ENCODE peak calls at places on chromosome 12, in four cellular contexts. H is HCT116, P is K562, O is GM12878. M is an unnamed sample. For H3K9me3, the result is how much of the 10 kb centered on the place peaks cover.

GRCh38 chr12:72448089-72448488 is 175.9 kb downstream of the TRHDE start:
- DNase-seq in H (no peak), P (no peak), O (no peak), M (no peak)

GRCh38 chr12:4223273-4223855 is 50.2 kb upstream of the CCND2 start:
- DNase-seq in H (no peak), P (no peak), O (no peak), M (no peak)

GRCh38 chr12:50249464-50250229 is 33.7 kb downstream of the LIMA1 start:
- DNase-seq in H (no peak), P (no peak), O (no peak), M (no peak)

GRCh38 chr12:612293-612692 is 51.0 kb downstream of the NINJ2 start:
- DNase-seq in H (no peak), P (no peak), O (no peak), M (no peak)

GRCh38 chr12:121537814-121538698 is 42.8 kb downstream of the KDM2B start:
- DNase-seq in H (no peak), P (no peak), O (no peak), M (peak)

GRCh38 chr12:45989277-45989856 is 1.0 kb downstream of the SCAF11 start:
- DNase-seq in H (peak), P (no peak), O (no peak), M (peak)

GRCh38 chr12:47812797-47813490 is 6.8 kb downstream of the HDAC7 start:
- DNase-seq in H (no peak), P (peak), O (peak), M (peak)

GRCh38 chr12:64616221-64616620 is 5.9 kb downstream of the RASSF3 start:
- DNase-seq in H (no peak), P (no peak), O (no peak), M (no peak)

GRCh38 chr12:121452356-121453021 is 52.6 kb downstream of the RNF34 start:
- DNase-seq in H (no peak), P (no peak), O (no peak), M (no peak)

GRCh38 chr12:103269962-103270361 is 225.8 kb downstream of the C12orf42 start:
- DNase-seq in H (no peak), P (no peak), O (no peak), M (no peak)

GRCh38 chr12:117501470-117501869 is 140.0 kb upstream of the NOS1 start:
- DNase-seq in H (no peak), P (no peak), O (no peak), M (no peak)

GRCh38 chr12:93427779-93428564 is 13.8 kb downstream of the UBE2N start:
- DNase-seq in H (no peak), P (no peak), O (no peak), M (no peak)

GRCh38 chr12:42729532-42729895 is 140.0 kb upstream of the PRICKLE1 start:
- DNase-seq in H (no peak), P (no peak), O (no peak), M (no peak)

GRCh38 chr12:49703647-49704137 is 3.5 kb downstream of the FMNL3 start:
- DNase-seq in H (no peak), P (no peak), O (peak), M (no peak)

GRCh38 chr12:90280033-90280432 is 571.4 kb upstream of the ATP2B1 start:
- DNase-seq in H (no peak), P (no peak), O (no peak), M (no peak)

DNA sequence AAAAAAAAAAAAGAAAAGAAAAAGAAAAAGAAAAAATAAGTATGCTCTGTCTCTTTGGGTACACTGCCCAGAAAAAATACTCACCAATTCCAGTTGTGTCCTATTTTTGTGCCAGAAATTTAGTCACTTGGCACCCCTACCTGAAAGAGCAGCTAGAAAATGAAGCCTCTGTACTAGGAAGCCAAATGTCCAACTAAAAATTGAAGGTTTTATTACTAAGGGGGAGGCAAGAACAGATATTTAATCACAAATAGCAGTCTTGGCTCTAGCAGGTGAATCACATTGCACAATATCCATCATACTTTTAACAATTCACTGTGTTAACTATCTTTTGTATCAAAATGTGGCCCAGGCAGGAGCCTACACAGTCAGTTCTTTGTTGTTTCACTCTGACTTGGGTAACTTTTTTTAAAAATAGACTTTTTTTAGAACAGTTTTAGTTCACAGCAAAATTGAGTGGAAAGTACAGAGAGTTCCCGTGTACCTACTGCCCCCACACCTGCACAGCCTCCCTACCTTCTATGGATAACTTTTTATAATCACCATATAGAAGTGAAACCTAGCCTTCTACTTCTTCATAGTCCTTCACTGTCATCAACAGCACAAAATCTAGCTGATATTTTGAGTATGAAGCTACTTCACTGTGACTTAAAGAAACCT is 87.1 kb upstream of the ATF7IP start:
- DNase-seq in H (no peak), P (no peak), O (no peak), M (peak)
- H2AFZ ChIP-seq in H (no peak), P (no peak), O (peak), M (no peak)

GRCh38 chr12:76719171-76719631 is 44.7 kb upstream of the ZDHHC17 start:
- DNase-seq in H (no peak), P (no peak), O (no peak), M (no peak)
- H3K4me2 ChIP-seq in H (no peak), P (no peak), O (no peak), M (no peak)

DNA sequence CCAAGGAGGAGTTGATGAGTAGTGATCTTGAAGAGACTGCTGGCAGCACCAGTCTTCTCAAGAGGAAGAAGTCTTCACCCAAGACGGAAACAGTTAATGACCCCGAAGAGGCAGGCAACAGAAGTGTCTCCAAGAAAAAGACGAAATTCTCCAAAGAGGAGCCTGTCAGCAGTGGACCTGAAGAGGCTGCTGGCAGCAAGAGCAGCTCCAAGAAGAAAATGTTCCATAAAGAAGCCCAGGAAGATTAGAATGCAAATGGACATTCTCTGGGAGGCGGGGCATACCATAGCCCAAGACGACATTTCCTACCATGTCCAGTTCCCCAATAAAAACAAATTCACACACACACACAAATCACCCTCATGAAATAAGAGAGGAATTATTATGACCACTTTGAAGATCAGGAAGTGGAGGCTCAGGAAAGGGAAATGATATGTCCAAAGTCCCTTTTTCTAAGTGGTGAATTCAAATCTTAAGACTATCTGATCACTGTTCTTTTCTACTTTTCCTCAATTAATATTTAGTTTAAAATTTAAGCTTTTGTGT is 131.8 kb downstream of the PAWR start:
- DNase-seq in H (no peak), P (no peak), O (no peak), M (no peak)
- H3K9me3 ChIP-seq in H (under half), P (under half), O (under half), M (under half)

DNA sequence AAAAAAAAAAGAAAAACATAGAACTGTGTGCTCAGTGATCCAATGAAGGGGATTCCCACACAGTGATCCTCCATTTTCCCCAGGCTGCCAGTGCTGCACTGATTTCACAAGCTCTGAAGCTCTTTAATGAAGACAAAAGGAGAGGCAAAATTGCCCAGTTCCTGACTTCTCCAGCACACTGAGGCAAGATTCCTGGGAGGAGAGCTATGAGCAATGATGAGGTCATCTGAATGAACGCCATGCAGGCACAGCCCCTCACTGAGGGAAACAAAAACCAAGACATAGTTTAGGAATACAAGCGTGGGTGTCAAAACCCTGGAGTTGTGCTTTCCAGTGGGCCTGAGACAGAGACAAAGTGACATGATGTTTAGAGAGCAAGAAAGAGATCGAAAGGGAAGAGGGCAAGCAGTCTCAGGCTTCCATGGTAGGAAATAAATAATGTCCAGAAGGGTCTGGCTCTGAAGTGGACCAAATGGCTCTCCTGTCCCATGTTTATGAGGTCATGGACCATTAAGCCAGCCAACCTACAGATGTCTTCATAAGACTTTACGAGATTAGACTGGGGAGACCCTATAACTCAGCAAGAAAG is 40.9 kb upstream of the SMUG1 start:
- DNase-seq in H (peak), P (no peak), O (no peak), M (no peak)
- H2AFZ ChIP-seq in H (no peak), P (no peak), O (peak), M (no peak)

GRCh38 chr12:124797321-124797720 is 66.3 kb downstream of the SCARB1 start:
- DNase-seq in H (no peak), P (no peak), O (no peak), M (no peak)
- H3K4me2 ChIP-seq in H (no peak), P (no peak), O (no peak), M (no peak)

GRCh38 chr12:31984806-31985591 is 25.8 kb downstream of the RESF1 start:
- DNase-seq in H (no peak), P (no peak), O (no peak), M (no peak)
- H3K9me3 ChIP-seq in H (under half), P (half or more), O (half or more), M (under half)

GRCh38 chr12:52945389-52946232 is 3.3 kb upstream of the KRT18 start:
- DNase-seq in H (no peak), P (no peak), O (no peak), M (no peak)
- H2AFZ ChIP-seq in H (no peak), P (no peak), O (no peak), M (no peak)